ENCODE peak calls at places on chromosomes 13 and 19, in four cellular contexts. H, C, E and Y are unnamed samples.

GRCh38 chr19:27717825-27718224 is 1495.1 kb downstream of the UQCRFS1 start:
- DNase-seq in H (no peak), C (no peak), E (no peak), Y (no peak)

GRCh38 chr19:14580623-14581237 is 2.2 kb upstream of the CLEC17A start:
- DNase-seq in H (no peak), C (no peak), E (no peak), Y (no peak)

GRCh38 chr13:67619987-67620386 is 389.9 kb upstream of the PCDH9 start:
- DNase-seq in H (no peak), C (no peak), E (no peak), Y (no peak)

GRCh38 chr19:38478273-38478971 is 44.9 kb downstream of the RYR1 start:
- DNase-seq in H (no peak), C (no peak), E (no peak), Y (no peak)

GRCh38 chr13:24747248-24748151 is 16.5 kb upstream of the RNF17 start:
- DNase-seq in H (no peak), C (no peak), E (no peak), Y (no peak)

GRCh38 chr13:20974981-20975585 is 72.5 kb upstream of the XPO4 start:
- DNase-seq in H (no peak), C (no peak), E (no peak), Y (no peak)

GRCh38 chr19:47446534-47447469 is 24.9 kb downstream of the SLC8A2 start:
- DNase-seq in H (peak; percentile 40), C (no peak), E (peak; percentile 66), Y (peak; percentile 55)

GRCh38 chr19:12757544-12758274 is 6.1 kb downstream of the BEST2 start:
- DNase-seq in H (peak; percentile 85), C (peak; percentile 40), E (peak; percentile 67), Y (peak; percentile 63)

GRCh38 chr19:4673726-4674125 is 3.6 kb upstream of the MYDGF start:
- DNase-seq in H (no peak), C (no peak), E (no peak), Y (no peak)

GRCh38 chr13:23349127-23349897 is 84.2 kb downstream of the SACS start:
- DNase-seq in H (no peak), C (no peak), E (no peak), Y (no peak)

GRCh38 chr13:20397896-20398295 is 127.8 kb downstream of the CRYL1 start:
- DNase-seq in H (no peak), C (no peak), E (no peak), Y (no peak)

GRCh38 chr19:35116085-35116801 is 620 bp downstream of the FXYD3 start:
- DNase-seq in H (no peak), C (peak; percentile 76), E (peak; percentile 86), Y (no peak)
- H3K4me3 ChIP-seq in H (peak overlapping the region; percentile 13), C (peak overlapping the region; percentile 65), E (peak overlapping the region; percentile 53), Y (peak overlapping the region; percentile 17)

GRCh38 chr19:55472463-55472862 is 4.0 kb upstream of the ZNF628 start:
- DNase-seq in H (no peak), C (no peak), E (no peak), Y (no peak)
- H3K4me3 ChIP-seq in H (no peak overlapping the region), C (no peak overlapping the region), E (no peak overlapping the region), Y (no peak overlapping the region)

GRCh38 chr13:106865706-106866288 is 297.9 kb upstream of the ARGLU1 start:
- DNase-seq in H (no peak), C (no peak), E (no peak), Y (no peak)

GRCh38 chr13:106867249-106867648 is 299.3 kb upstream of the ARGLU1 start:
- DNase-seq in H (no peak), C (no peak), E (no peak), Y (no peak)
- H3K4me3 ChIP-seq in H (peak overlapping the region; percentile 31), C (peak overlapping the region; percentile 20), E (no peak overlapping the region), Y (no peak overlapping the region)

DNA sequence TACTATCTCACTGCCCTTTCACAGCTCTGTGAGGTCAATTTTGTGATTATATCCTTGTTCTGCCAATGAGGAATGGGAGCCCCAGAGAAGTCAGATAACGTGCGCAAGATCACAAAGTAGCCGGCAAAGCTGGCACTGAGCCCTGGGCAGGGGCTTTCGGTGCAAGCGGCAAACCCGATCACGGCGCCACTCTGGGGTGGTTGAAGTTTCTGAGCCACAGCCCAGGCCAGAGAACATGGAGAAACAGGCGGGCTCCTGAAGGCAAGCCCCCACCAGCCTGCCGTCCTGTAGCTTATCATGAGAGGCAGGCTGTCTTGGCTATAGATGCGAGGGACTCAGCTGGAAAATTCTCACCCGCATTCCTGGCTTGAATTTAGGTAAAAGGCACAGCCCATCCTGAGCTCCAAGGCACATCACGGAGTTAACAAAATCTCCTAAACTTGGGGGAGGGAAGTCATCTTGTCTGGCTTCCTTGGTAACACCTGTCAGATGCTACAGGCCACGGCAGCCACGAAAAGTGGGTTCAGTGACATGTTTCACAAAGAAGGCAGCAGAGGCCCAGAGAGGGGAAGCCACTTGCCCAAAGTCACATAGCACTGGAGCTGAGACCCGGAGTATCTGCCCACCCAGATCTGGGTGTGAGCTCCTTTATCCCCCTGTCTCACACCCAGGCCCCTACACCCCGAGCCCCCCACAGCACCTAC is 12.5 kb downstream of the TNNT1 start:
- DNase-seq in H (peak; percentile 1), C (no peak), E (no peak), Y (no peak)
- H3K4me3 ChIP-seq in H (no peak overlapping the region), C (no peak overlapping the region), E (no peak overlapping the region), Y (no peak overlapping the region)

GRCh38 chr19:49441960-49442350 is 628 bp upstream of the SLC17A7 start:
- DNase-seq in H (no peak), C (no peak), E (no peak), Y (no peak)
- H3K4me3 ChIP-seq in H (peak overlapping the region; percentile 69), C (no peak overlapping the region), E (no peak overlapping the region), Y (no peak overlapping the region)

GRCh38 chr19:17528610-17529009 is 17.2 kb downstream of the PGLS start:
- DNase-seq in H (no peak), C (no peak), E (no peak), Y (no peak)
- H3K4me3 ChIP-seq in H (no peak overlapping the region), C (no peak overlapping the region), E (no peak overlapping the region), Y (no peak overlapping the region)

GRCh38 chr13:36915106-36915505 is 4.9 kb downstream of the SMAD9 start:
- DNase-seq in H (no peak), C (no peak), E (no peak), Y (no peak)

GRCh38 chr13:36914648-36915047 is 5.4 kb downstream of the SMAD9 start:
- DNase-seq in H (no peak), C (no peak), E (no peak), Y (no peak)

GRCh38 chr13:36913463-36913862 is 6.6 kb downstream of the SMAD9 start:
- DNase-seq in H (no peak), C (no peak), E (no peak), Y (no peak)

GRCh38 chr13:36918246-36919060 is 1.6 kb downstream of the SMAD9 start:
- DNase-seq in H (no peak), C (no peak), E (no peak), Y (no peak)

GRCh38 chr13:36915891-36916640 is 4.0 kb downstream of the SMAD9 start:
- DNase-seq in H (no peak), C (no peak), E (no peak), Y (no peak)
- H3K4me3 ChIP-seq in H (no peak overlapping the region), C (no peak overlapping the region), E (no peak overlapping the region), Y (no peak overlapping the region)